ENCODE peak calls at places on chromosome 3, in eight cellular contexts. Q, C, D, X, F, R, U and N are unnamed samples.

GRCh38 chr3:192130534-192131132 is 596.7 kb downstream of the FGF12 start:
- DNase-seq in U (peak; percentile 54), R (peak; percentile 33), D (peak; percentile 13), X (peak; percentile 5), C (peak; percentile 34), F (peak; percentile 62), Q (peak; percentile 14), N (peak; percentile 45)

GRCh38 chr3:58658508-58658907 is 8.1 kb downstream of the FAM3D start:
- DNase-seq in C (no peak), F (no peak), Q (no peak), R (no peak), X (no peak), U (no peak), D (no peak), N (no peak)

GRCh38 chr3:14480207-14481017 is 59.7 kb downstream of the GRIP2 start:
- DNase-seq in Q (no peak), F (peak; percentile 84), C (no peak), U (peak; percentile 78), X (no peak), D (no peak), R (peak; percentile 41), N (no peak)

GRCh38 chr3:132343018-132343612 is 25.9 kb downstream of the ACP3 start:
- DNase-seq in F (no peak), U (peak; percentile 82), X (peak; percentile 8), Q (no peak), D (no peak), R (peak; percentile 33), C (peak; percentile 52), N (peak; percentile 77)

GRCh38 chr3:184777566-184778356 is 34.2 kb upstream of the VPS8 start:
- DNase-seq in Q (peak; percentile 88), U (peak; percentile 97), F (peak; percentile 94), X (peak; percentile 82), D (peak; percentile 30), R (peak; percentile 88), C (peak; percentile 96), N (peak; percentile 97)

GRCh38 chr3:144687862-144688261 is 716.2 kb downstream of the DIPK2A start:
- DNase-seq in U (peak; percentile 18), X (no peak), F (no peak), D (no peak), C (no peak), R (no peak), Q (no peak), N (no peak)

GRCh38 chr3:128804817-128805166 is 74.6 kb upstream of the ACAD9 start:
- DNase-seq in D (no peak), F (no peak), R (no peak), Q (peak; percentile 88), X (no peak), U (no peak), C (no peak), N (no peak)

GRCh38 chr3:13085846-13086179 is 12.6 kb upstream of the IQSEC1 start:
- DNase-seq in U (no peak), R (no peak), C (no peak), F (no peak), X (no peak), Q (no peak), D (no peak), N (no peak)

GRCh38 chr3:127690106-127690505 is 17.4 kb downstream of the ABTB1 start:
- DNase-seq in F (peak; percentile 52), D (no peak), Q (peak; percentile 10), C (no peak), X (no peak), R (no peak), U (peak; percentile 65), N (no peak)

GRCh38 chr3:186035277-186035676 is 73.6 kb downstream of the ETV5 start:
- DNase-seq in Q (peak; percentile 15), F (no peak), R (no peak), D (no peak), C (no peak), U (peak; percentile 67), X (no peak), N (no peak)

GRCh38 chr3:162489853-162490252 is 993.2 kb downstream of the OTOL1 start:
- DNase-seq in C (no peak), R (no peak), F (no peak), Q (no peak), D (no peak), X (no peak), U (peak; percentile 53), N (no peak)

GRCh38 chr3:185270262-185270955 is 16.6 kb upstream of the EHHADH start:
- DNase-seq in R (no peak), X (peak; percentile 31), U (peak; percentile 45), F (no peak), Q (no peak), D (no peak), C (no peak), N (no peak)

GRCh38 chr3:51953445-51953844 is 1.7 kb upstream of the GPR62 start:
- DNase-seq in U (peak; percentile 71), F (no peak), X (no peak), C (no peak), Q (no peak), D (no peak), R (no peak), N (no peak)

GRCh38 chr3:172192830-172193415 is 153.5 kb downstream of the FNDC3B start:
- DNase-seq in Q (no peak), D (no peak), C (no peak), F (no peak), R (no peak), X (no peak), U (no peak), N (no peak)

GRCh38 chr3:22729981-22730380 is 473.1 kb upstream of the UBE2E2 start:
- DNase-seq in Q (no peak), R (no peak), D (no peak), U (peak; percentile 7), X (no peak), C (no peak), F (no peak), N (no peak)

GRCh38 chr3:190375250-190375649 is 12.7 kb upstream of the CLDN16 start:
- DNase-seq in D (no peak), U (no peak), X (no peak), R (no peak), Q (no peak), C (no peak), F (no peak), N (no peak)

GRCh38 chr3:31929826-31930502 is 51.1 kb downstream of the OSBPL10 start:
- DNase-seq in X (no peak), U (no peak), R (no peak), Q (no peak), F (no peak), C (no peak), D (no peak), N (no peak)

GRCh38 chr3:31925271-31925630 is 55.8 kb downstream of the OSBPL10 start:
- DNase-seq in D (no peak), F (no peak), X (no peak), R (no peak), U (no peak), C (no peak), Q (no peak), N (no peak)

GRCh38 chr3:31924628-31925270 is 56.3 kb downstream of the OSBPL10 start:
- DNase-seq in U (no peak), F (no peak), R (no peak), Q (no peak), C (no peak), X (no peak), D (no peak), N (no peak)

GRCh38 chr3:31927806-31928205 is 53.3 kb downstream of the OSBPL10 start:
- DNase-seq in Q (no peak), F (no peak), U (no peak), R (no peak), D (no peak), X (no peak), C (no peak), N (no peak)

DNA sequence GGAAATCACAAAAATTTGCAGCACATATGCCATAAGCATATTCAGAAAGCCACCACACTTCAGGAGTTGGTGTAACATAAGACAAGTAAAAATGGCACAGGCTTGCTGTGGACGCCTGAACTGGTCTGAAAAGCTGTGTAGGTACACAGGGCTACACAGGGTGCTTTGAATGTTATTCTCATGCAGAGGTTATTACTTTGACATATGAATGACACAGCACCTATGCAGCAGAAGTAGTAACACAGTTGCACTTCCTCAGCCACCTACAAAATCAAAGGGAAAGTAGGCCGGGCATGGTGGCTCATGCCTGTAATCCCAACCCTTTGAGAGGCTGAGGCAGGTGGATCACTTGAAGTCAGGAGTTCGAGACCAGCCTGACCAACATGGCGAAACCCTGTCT is 54.5 kb downstream of the OSBPL10 start:
- DNase-seq in U (no peak), C (no peak), R (no peak), F (no peak), D (no peak), Q (no peak), X (no peak), N (no peak)
- H3K27ac ChIP-seq in U (no peak overlapping the region), C (no peak overlapping the region), R (no peak overlapping the region), F (no peak overlapping the region), D (no peak overlapping the region), Q (no peak overlapping the region), X (no peak overlapping the region), N (no peak overlapping the region)

DNA sequence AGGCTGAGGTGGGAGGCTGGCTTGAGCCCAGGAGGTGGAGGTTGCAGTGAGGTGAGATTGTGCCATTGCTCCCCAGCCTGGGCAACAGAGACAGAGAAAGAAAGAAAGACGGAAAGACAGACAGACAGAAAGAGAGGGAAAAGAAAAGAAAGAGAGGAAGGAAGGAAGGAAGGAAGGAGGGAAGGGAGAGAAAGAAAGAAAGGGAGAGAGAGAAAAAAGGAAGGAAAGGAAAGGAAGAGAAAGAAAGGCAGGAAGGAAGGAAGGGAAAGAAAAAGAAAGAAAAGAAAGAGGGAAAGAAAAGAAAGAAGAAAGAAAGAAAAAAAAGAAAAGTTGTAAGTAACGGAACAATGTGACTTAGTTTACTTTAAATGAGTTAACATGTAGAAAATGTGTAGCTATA is 260.7 kb upstream of the GRM7 start:
- DNase-seq in U (no peak), F (no peak), Q (no peak), D (no peak), X (no peak), R (no peak), C (no peak), N (no peak)
- H3K9me3 ChIP-seq in U (no peaks in the 10 kb centered on the region), F (no peaks in the 10 kb centered on the region), Q (no peaks in the 10 kb centered on the region), D (no peaks in the 10 kb centered on the region), X (no peaks in the 10 kb centered on the region), R (no peaks in the 10 kb centered on the region), C (no peaks in the 10 kb centered on the region), N (no peaks in the 10 kb centered on the region)

GRCh38 chr3:29696311-29696710 is 415.4 kb downstream of the RBMS3 start:
- DNase-seq in U (peak; percentile 36), F (no peak), D (no peak), Q (no peak), C (no peak), R (no peak), X (no peak), N (no peak)
- H3K27ac ChIP-seq in U (peak overlapping the region; percentile 93), F (no peak overlapping the region), D (no peak overlapping the region), Q (peak overlapping the region; percentile 64), C (peak overlapping the region; percentile 54), R (peak overlapping the region; percentile 20), X (peak overlapping the region; percentile 82), N (peak overlapping the region; percentile 92)

GRCh38 chr3:146895026-146895749 is 290.0 kb upstream of the PLSCR5 start:
- DNase-seq in U (peak; percentile 6), Q (no peak), D (no peak), C (no peak), F (no peak), R (no peak), X (no peak), N (no peak)

GRCh38 chr3:146903927-146904326 is 298.8 kb upstream of the PLSCR5 start:
- DNase-seq in R (no peak), U (no peak), C (peak; percentile 55), D (no peak), X (no peak), Q (peak; percentile 67), F (peak; percentile 52), N (no peak)

GRCh38 chr3:146896711-146897110 is 291.6 kb upstream of the PLSCR5 start:
- DNase-seq in C (no peak), D (no peak), F (no peak), U (no peak), X (no peak), R (no peak), Q (no peak), N (no peak)

GRCh38 chr3:146899171-146899570 is 294.0 kb upstream of the PLSCR5 start:
- DNase-seq in R (no peak), Q (no peak), C (no peak), D (no peak), X (no peak), F (no peak), U (no peak), N (no peak)
- H3K9me3 ChIP-seq in R (no peaks in the 10 kb centered on the region), Q (no peaks in the 10 kb centered on the region), C (no peaks in the 10 kb centered on the region), D (no peaks in the 10 kb centered on the region), X (no peaks in the 10 kb centered on the region), F (no peaks in the 10 kb centered on the region), U (no peaks in the 10 kb centered on the region), N (no peaks in the 10 kb centered on the region)